ENCODE peak calls at places on chromosomes 12 and 14, in six cellular contexts. V is transverse colon; T is hepatocyte; Y is neural progenitor cell; B is CD4-positive, alpha-beta memory T cell; X is CD4-positive, CD25-positive, alpha-beta regulatory T cell. G is an unnamed sample. For H3K27me3, the result is how much of the 10 kb centered on the place peaks cover.

GRCh38 chr12:23949212-23950010 is at the start of gene SOX5:
- DNase-seq in T (peak), Y (peak), V (no peak), X (no peak), B (no peak), G (peak)

GRCh38 chr12:79747274-79747673 is 56.5 kb upstream of the PAWR start:
- DNase-seq in X (no peak), Y (no peak), V (no peak), B (no peak), T (no peak), G (no peak)

GRCh38 chr12:111446631-111447570 is 41.2 kb downstream of the SH2B3 start:
- DNase-seq in V (peak), X (no peak), B (no peak), Y (no peak), T (no peak), G (no peak)

GRCh38 chr12:107560194-107560905 is 125.2 kb upstream of the PWP1 start:
- DNase-seq in T (no peak), Y (peak), V (no peak), B (no peak), X (no peak), G (no peak)

GRCh38 chr14:53411110-53411509 is 258.0 kb upstream of the DDHD1 start:
- DNase-seq in Y (no peak), T (no peak), B (no peak), X (no peak), V (no peak), G (no peak)

GRCh38 chr12:31034372-31034771 is 39.3 kb upstream of the DDX11 start:
- DNase-seq in X (no peak), B (no peak), V (no peak), Y (no peak), T (no peak), G (no peak)

GRCh38 chr14:104267895-104268294 is 129.5 kb downstream of the KIF26A start:
- DNase-seq in X (no peak), V (peak), B (no peak), Y (no peak), T (no peak), G (peak)

GRCh38 chr14:94015223-94015622 is 10.9 kb upstream of the OTUB2 start:
- DNase-seq in T (no peak), X (no peak), V (no peak), B (no peak), Y (no peak), G (no peak)

GRCh38 chr14:73133795-73134194 is 2.5 kb upstream of the PSEN1 start:
- DNase-seq in X (no peak), V (no peak), Y (no peak), T (no peak), B (no peak), G (no peak)

GRCh38 chr14:106518054-106518943 is 991.9 kb downstream of the TMEM121 start:
- DNase-seq in B (peak), X (peak), V (peak), T (no peak), Y (no peak), G (peak)

GRCh38 chr14:33647385-33647786 is 303.5 kb downstream of the EGLN3 start:
- DNase-seq in B (no peak), V (no peak), X (no peak), Y (no peak), T (no peak), G (no peak)

GRCh38 chr14:37583358-37584210 is 11.5 kb downstream of the FOXA1 start:
- DNase-seq in V (peak), B (no peak), T (peak), Y (peak), X (no peak), G (no peak)

DNA sequence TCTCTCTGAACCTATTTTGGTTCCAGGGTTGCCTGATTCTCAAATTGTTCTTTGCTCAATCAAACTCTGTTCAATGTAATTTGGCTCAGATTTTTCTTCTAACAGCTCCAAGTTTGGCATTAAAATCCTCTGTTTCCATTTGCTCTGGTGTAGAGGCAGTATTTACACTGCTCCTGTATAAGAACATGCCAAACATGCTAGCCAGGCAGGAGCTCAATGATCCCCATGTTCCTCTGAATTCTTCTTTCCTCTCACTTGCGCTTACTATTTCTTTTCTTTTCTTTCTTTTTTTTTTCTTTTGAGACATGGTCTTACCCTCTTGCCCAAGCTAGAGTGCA is 17.2 kb downstream of the SDR9C7 start:
- DNase-seq in B (no peak), X (no peak), T (no peak), Y (no peak), V (no peak), G (no peak)
- H3K27me3 ChIP-seq in B (under half), X (under half), T (under half), Y (under half), V (under half), G (under half)

GRCh38 chr12:119491814-119492213 is 101.8 kb upstream of the TMEM233 start:
- DNase-seq in V (no peak), X (no peak), T (no peak), B (no peak), Y (no peak), G (no peak)
- H3K27me3 ChIP-seq in V (under half), X (under half), T (under half), B (under half), Y (under half), G (under half)

DNA sequence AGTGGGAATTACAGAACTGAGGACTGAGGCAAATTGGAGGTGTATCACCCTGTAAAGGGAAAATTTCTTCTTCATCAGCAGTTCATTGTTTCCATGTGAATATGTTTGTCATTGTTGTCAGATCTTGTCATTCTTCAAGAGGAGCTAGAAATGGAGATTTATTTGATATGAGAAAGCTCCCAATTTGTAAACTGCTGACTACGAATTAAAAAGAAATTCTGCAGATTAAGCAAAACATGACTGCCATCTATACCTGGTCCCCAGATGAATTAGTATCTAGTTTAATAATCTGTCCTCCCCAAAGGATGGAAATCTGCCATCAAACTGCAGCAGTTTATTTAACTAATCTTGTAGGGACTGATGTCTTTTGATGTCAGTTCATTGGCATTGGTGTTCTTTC is 162.8 kb downstream of the TRHDE start:
- DNase-seq in T (no peak), X (no peak), B (no peak), Y (no peak), V (no peak), G (no peak)
- H3K27me3 ChIP-seq in T (under half), X (under half), B (under half), Y (under half), V (under half), G (under half)

GRCh38 chr12:29863665-29864064 is 79.9 kb upstream of the TMTC1 start:
- DNase-seq in Y (no peak), X (no peak), B (no peak), T (no peak), V (no peak), G (no peak)
- H3K27me3 ChIP-seq in Y (under half), X (under half), B (under half), T (under half), V (under half), G (under half)

DNA sequence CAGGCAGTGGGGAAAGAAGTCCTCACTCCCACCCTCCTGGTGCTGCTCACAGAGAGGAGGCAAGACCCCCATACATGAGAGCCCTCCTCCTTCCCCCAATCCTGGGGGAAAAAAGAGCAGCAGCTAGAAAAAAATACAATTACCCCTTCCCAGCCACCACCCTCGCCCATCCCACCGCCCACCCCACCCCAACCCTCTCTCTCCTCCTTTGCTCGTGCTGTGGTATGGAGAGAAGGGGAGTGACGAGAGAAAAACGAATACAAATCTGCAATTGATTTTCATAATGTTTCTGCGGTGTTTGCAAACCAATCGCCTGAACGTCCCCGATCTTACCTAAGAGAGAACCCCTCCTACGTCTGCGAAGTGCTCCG is 219 bp upstream of the HOXC11 start:
- DNase-seq in B (no peak), X (no peak), Y (no peak), V (no peak), T (no peak), G (no peak)
- H3K27me3 ChIP-seq in B (half or more), X (half or more), Y (half or more), V (half or more), T (half or more), G (under half)

G was measured in right cardiac atrium.